ENCODE peak calls at places on chromosomes 12 and 14, in ten cellular contexts. R is spleen; P is trophoblast cell; J is effector memory CD4-positive, alpha-beta T cell; K is transverse colon; B is ovary; Y is cardiac muscle cell; Q is hepatocyte; Z is PC-9; S is heart left ventricle. V is an unnamed sample.

GRCh38 chr14:96255501-96256366 is at the start of gene BDKRB1:
- DNase-seq in S (no peak), K (no peak), P (no peak), R (no peak), Y (peak; percentile 87), J (no peak), Z (no peak), Q (no peak), B (no peak), V (peak; percentile 67)

GRCh38 chr12:95756362-95756761 is 34.2 kb downstream of the NTN4 start:
- DNase-seq in B (no peak), J (no peak), Q (no peak), P (no peak), Z (no peak), R (no peak), Y (no peak), S (no peak), K (no peak), V (no peak)

GRCh38 chr12:52965337-52965731 is 16.4 kb downstream of the KRT18 start:
- DNase-seq in Y (peak; percentile 55), R (no peak), B (no peak), K (no peak), P (peak; percentile 18), S (no peak), Q (peak; percentile 57), J (no peak), Z (no peak), V (no peak)

GRCh38 chr14:96176811-96177211 is 27.8 kb upstream of the BDKRB2 start:
- DNase-seq in Y (peak; percentile 96), B (peak; percentile 66), Q (no peak), S (no peak), K (no peak), J (no peak), P (no peak), Z (no peak), R (no peak), V (no peak)

GRCh38 chr12:6307521-6307920 is 3.0 kb upstream of the PLEKHG6 start:
- DNase-seq in R (peak; percentile 76), J (no peak), Q (no peak), K (no peak), Y (no peak), Z (no peak), B (no peak), S (no peak), P (peak; percentile 80), V (no peak)

GRCh38 chr12:49953146-49953545 is 2.6 kb downstream of the AQP2 start:
- DNase-seq in Y (no peak), B (peak; percentile 13), R (peak; percentile 47), Z (no peak), K (no peak), P (no peak), S (no peak), Q (no peak), J (no peak), V (no peak)

GRCh38 chr12:10612954-10613333 is 465 bp downstream of the MAGOHB start:
- DNase-seq in S (no peak), K (no peak), B (no peak), R (no peak), P (no peak), Z (no peak), Q (peak; percentile 10), J (no peak), Y (peak; percentile 9), V (no peak)

GRCh38 chr12:120737557-120738251 is 12.1 kb downstream of the ACADS start:
- DNase-seq in Z (no peak), B (no peak), K (no peak), R (peak; percentile 72), J (no peak), S (no peak), Q (no peak), P (peak; percentile 39), Y (no peak), V (no peak)

GRCh38 chr12:80041691-80042090 is 57.6 kb upstream of the OTOGL start:
- DNase-seq in J (no peak), B (no peak), Z (no peak), P (peak; percentile 16), R (no peak), S (no peak), Y (peak; percentile 55), Q (no peak), K (no peak), V (peak; percentile 11)

GRCh38 chr12:44367916-44368315 is 508.2 kb downstream of the NELL2 start:
- DNase-seq in P (no peak), Q (no peak), J (no peak), K (no peak), Z (no peak), Y (no peak), B (no peak), R (no peak), S (no peak), V (no peak)

GRCh38 chr12:128819293-128820144 is 4.2 kb downstream of the SLC15A4 start:
- DNase-seq in K (no peak), S (no peak), Y (no peak), Q (no peak), B (no peak), P (no peak), J (no peak), R (no peak), Z (no peak), V (no peak)

GRCh38 chr14:95255487-95255886 is 64.2 kb downstream of the CLMN start:
- DNase-seq in P (peak; percentile 52), Q (peak; percentile 86), R (no peak), Z (peak; percentile 39), B (no peak), J (no peak), S (peak; percentile 48), K (peak; percentile 91), Y (peak; percentile 81), V (peak; percentile 80)

GRCh38 chr12:22656376-22656775 is 31.4 kb downstream of the ETNK1 start:
- DNase-seq in Y (no peak), K (no peak), Q (no peak), B (no peak), Z (no peak), P (no peak), J (no peak), S (no peak), R (no peak), V (no peak)
- H3K27ac ChIP-seq in Y (peak overlapping the region; percentile 42), K (no peak overlapping the region), Q (no peak overlapping the region), B (no peak overlapping the region), Z (no peak overlapping the region), P (no peak overlapping the region), J (no peak overlapping the region), S (no peak overlapping the region), R (no peak overlapping the region), V (no peak overlapping the region)

GRCh38 chr14:21090940-21091663 is 7.4 kb downstream of the ZNF219 start:
- DNase-seq in Z (no peak), K (no peak), R (peak; percentile 85), S (no peak), Q (no peak), Y (no peak), B (no peak), J (no peak), P (no peak), V (no peak)
- H3K27ac ChIP-seq in Z (no peak overlapping the region), K (no peak overlapping the region), R (no peak overlapping the region), S (no peak overlapping the region), Q (no peak overlapping the region), Y (peak overlapping the region; percentile 10), B (no peak overlapping the region), J (peak overlapping the region; percentile 22), P (no peak overlapping the region), V (no peak overlapping the region)

GRCh38 chr12:14258468-14258947 is 107.0 kb upstream of the ATF7IP start:
- DNase-seq in B (peak; percentile 46), P (no peak), K (no peak), Z (no peak), R (no peak), J (no peak), S (no peak), Q (peak; percentile 31), Y (no peak), V (no peak)

GRCh38 chr12:14257303-14257733 is 108.2 kb upstream of the ATF7IP start:
- DNase-seq in B (peak; percentile 90), K (no peak), R (no peak), Y (no peak), Z (no peak), P (no peak), Q (no peak), J (no peak), S (no peak), V (no peak)

GRCh38 chr12:14257734-14258467 is 107.6 kb upstream of the ATF7IP start:
- DNase-seq in K (peak; percentile 94), Y (peak; percentile 99), J (peak; percentile 82), P (peak; percentile 100), R (peak; percentile 94), S (peak; percentile 97), Q (peak; percentile 95), Z (peak; percentile 86), B (peak; percentile 75), V (peak; percentile 38)

GRCh38 chr12:14256555-14257169 is 108.8 kb upstream of the ATF7IP start:
- DNase-seq in Z (peak; percentile 53), Q (peak; percentile 82), P (peak; percentile 92), K (peak; percentile 77), R (peak; percentile 92), S (peak; percentile 83), Y (peak; percentile 94), J (peak; percentile 59), B (peak; percentile 83), V (peak; percentile 33)

DNA sequence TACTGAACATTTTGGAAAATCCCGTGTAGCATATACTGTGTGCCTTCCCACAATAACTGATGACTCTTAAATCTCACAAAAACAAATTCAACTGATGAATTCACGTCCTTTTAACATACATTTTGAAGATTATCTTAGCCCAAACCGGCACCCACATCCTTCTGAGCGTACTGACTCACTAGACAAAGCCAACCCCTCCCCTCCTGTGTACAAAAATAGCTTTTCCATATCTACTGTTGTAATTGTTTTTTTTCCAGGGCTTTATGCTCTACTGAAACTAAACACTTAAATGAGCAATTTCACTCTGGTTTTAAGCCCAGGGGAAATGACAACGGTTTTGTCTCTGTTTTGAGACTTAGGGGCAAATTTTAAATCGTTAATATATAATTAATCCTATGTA is 109.3 kb upstream of the ATF7IP start:
- DNase-seq in R (no peak), B (no peak), Y (peak; percentile 82), S (peak; percentile 23), P (peak; percentile 53), Q (no peak), Z (no peak), J (peak; percentile 36), K (no peak), V (no peak)
- H3K27ac ChIP-seq in R (peak overlapping the region; percentile 86), B (no peak overlapping the region), Y (peak overlapping the region; percentile 63), S (no peak overlapping the region), P (no peak overlapping the region), Q (peak overlapping the region; percentile 94), Z (no peak overlapping the region), J (peak overlapping the region; percentile 67), K (peak overlapping the region; percentile 89), V (no peak overlapping the region)

GRCh38 chr14:68670344-68670725 is 122.5 kb downstream of the ZFP36L1 start:
- DNase-seq in Q (no peak), P (no peak), J (no peak), Z (no peak), Y (no peak), R (no peak), B (peak; percentile 27), S (no peak), K (no peak), V (no peak)
- H3K27ac ChIP-seq in Q (peak overlapping the region; percentile 83), P (peak overlapping the region; percentile 96), J (no peak overlapping the region), Z (peak overlapping the region; percentile 84), Y (no peak overlapping the region), R (no peak overlapping the region), B (no peak overlapping the region), S (no peak overlapping the region), K (peak overlapping the region; percentile 78), V (no peak overlapping the region)

GRCh38 chr14:104322531-104323466 is 184.4 kb downstream of the KIF26A start:
- DNase-seq in Z (no peak), R (peak; percentile 70), Y (no peak), K (no peak), B (peak; percentile 23), P (no peak), J (no peak), S (no peak), Q (no peak), V (no peak)
- H3K27ac ChIP-seq in Z (no peak overlapping the region), R (no peak overlapping the region), Y (no peak overlapping the region), K (no peak overlapping the region), B (no peak overlapping the region), P (no peak overlapping the region), J (no peak overlapping the region), S (no peak overlapping the region), Q (no peak overlapping the region), V (no peak overlapping the region)

V was measured in RWPE1.